ENCODE peak calls at places on chromosome 16, in four cellular contexts. V is foreskin fibroblast; Z is activated T-helper 9 cell treated with anti-CD3 and anti-CD28 coated beads, Interleukin-2, amount 50 U/mL, for 16 hours; P is ELF-1. C is an unnamed sample.
A peak's percentile ranks its signal among the peaks of the same experiment; 100 is the strongest.

GRCh38 chr16:70700101-70701020 is 14.5 kb upstream of the MTSS2 start:
- DNase-seq in Z (no peak), V (no peak), P (peak; percentile 48), C (no peak)

GRCh38 chr16:67456383-67457140 is 24.4 kb downstream of the ATP6V0D1 start:
- DNase-seq in V (peak; percentile 73), P (no peak), Z (no peak), C (no peak)

GRCh38 chr16:49457196-49457595 is 83.6 kb downstream of the C16orf78 start:
- DNase-seq in Z (no peak), V (no peak), P (no peak), C (no peak)

GRCh38 chr16:4888428-4889135 is 41.3 kb downstream of the UBN1 start:
- DNase-seq in P (no peak), Z (no peak), V (no peak), C (no peak)

GRCh38 chr16:67562918-67563707 is 787 bp downstream of the CTCF start:
- DNase-seq in Z (peak; percentile 50), P (peak; percentile 77), V (peak; percentile 79), C (peak; percentile 58)

GRCh38 chr16:12406158-12406557 is 397.5 kb downstream of the CPPED1 start:
- DNase-seq in V (no peak), Z (no peak), P (no peak), C (no peak)

GRCh38 chr16:78425957-78426590 is 326.6 kb downstream of the WWOX start:
- DNase-seq in V (no peak), P (no peak), Z (no peak), C (no peak)

GRCh38 chr16:57703416-57704010 is 8.9 kb downstream of the DRC7 start:
- DNase-seq in V (no peak), Z (no peak), P (no peak), C (no peak)

GRCh38 chr16:66548868-66549267 is 1.1 kb downstream of the TK2 start:
- DNase-seq in Z (no peak), P (no peak), V (no peak), C (no peak)

GRCh38 chr16:21663889-21664647 is at the start of gene OTOA:
- DNase-seq in P (peak; percentile 23), V (peak; percentile 32), Z (peak; percentile 9), C (no peak)

GRCh38 chr16:72112452-72112792 is 18.8 kb downstream of the DHX38 start:
- DNase-seq in P (peak; percentile 69), Z (no peak), V (no peak), C (no peak)

GRCh38 chr16:620700-621525 is 9.9 kb upstream of the WFIKKN1 start:
- DNase-seq in Z (no peak), P (no peak), V (no peak), C (no peak)

GRCh38 chr16:50841081-50841886 is 99.4 kb downstream of the CYLD start:
- DNase-seq in V (no peak), Z (no peak), P (peak; percentile 54), C (no peak)

GRCh38 chr16:1333149-1333812 is at the start of gene BAIAP3:
- DNase-seq in V (peak; percentile 69), P (no peak), Z (peak; percentile 44), C (no peak)

GRCh38 chr16:20675488-20676267 is 21.8 kb downstream of the ACSM1 start:
- DNase-seq in Z (no peak), P (peak; percentile 93), V (no peak), C (no peak)

GRCh38 chr16:3175157-3176153 is 12.5 kb upstream of the OR1F1 start:
- DNase-seq in Z (no peak), V (peak; percentile 49), P (peak; percentile 90), C (no peak)

GRCh38 chr16:87757841-87758426 is 7.9 kb downstream of the KLHDC4 start:
- DNase-seq in P (no peak), Z (no peak), V (peak; percentile 87), C (no peak)

GRCh38 chr16:56977256-56977655 is 12.1 kb upstream of the NLRC5 start:
- DNase-seq in P (no peak), V (no peak), Z (no peak), C (no peak)